ENCODE peak calls at places on chromosome 10, in eight cellular contexts. One of them, this sample, is unnamed.

GRCh38 chr10:13001041-13001886 is at the start of gene CCDC3:
- DNase-seq in KBM-7: peak; percentile 7
- DNase-seq in GM18507: no peak
- DNase-seq in cardiac fibroblast: no peak
- DNase-seq in OCI-M1: no peak
- DNase-seq in fibroblast of pulmonary artery: no peak
- DNase-seq in CD4-positive, CD25-positive, alpha-beta regulatory T cell: no peak
- DNase-seq in dermis microvascular lymphatic vessel endothelial cell: no peak
- DNase-seq in this sample: no peak

GRCh38 chr10:130905386-130905785 is 406.1 kb downstream of the TCERG1L start:
- DNase-seq in KBM-7: no peak
- DNase-seq in GM18507: no peak
- DNase-seq in cardiac fibroblast: no peak
- DNase-seq in OCI-M1: no peak
- DNase-seq in fibroblast of pulmonary artery: no peak
- DNase-seq in CD4-positive, CD25-positive, alpha-beta regulatory T cell: no peak
- DNase-seq in dermis microvascular lymphatic vessel endothelial cell: no peak
- DNase-seq in this sample: no peak

GRCh38 chr10:99337261-99337905 is 8.2 kb downstream of the CNNM1 start:
- DNase-seq in KBM-7: no peak
- DNase-seq in GM18507: no peak
- DNase-seq in cardiac fibroblast: no peak
- DNase-seq in OCI-M1: no peak
- DNase-seq in fibroblast of pulmonary artery: no peak
- DNase-seq in CD4-positive, CD25-positive, alpha-beta regulatory T cell: no peak
- DNase-seq in dermis microvascular lymphatic vessel endothelial cell: no peak
- DNase-seq in this sample: no peak

GRCh38 chr10:119826777-119827176 is 45.9 kb downstream of the MCMBP start:
- DNase-seq in KBM-7: no peak
- DNase-seq in GM18507: no peak
- DNase-seq in cardiac fibroblast: no peak
- DNase-seq in OCI-M1: no peak
- DNase-seq in fibroblast of pulmonary artery: no peak
- DNase-seq in CD4-positive, CD25-positive, alpha-beta regulatory T cell: no peak
- DNase-seq in dermis microvascular lymphatic vessel endothelial cell: no peak
- DNase-seq in this sample: no peak

GRCh38 chr10:46536171-46536570 is 20.3 kb downstream of the GPRIN2 start:
- DNase-seq in KBM-7: no peak
- DNase-seq in GM18507: no peak
- DNase-seq in cardiac fibroblast: no peak
- DNase-seq in OCI-M1: no peak
- DNase-seq in fibroblast of pulmonary artery: no peak
- DNase-seq in CD4-positive, CD25-positive, alpha-beta regulatory T cell: no peak
- DNase-seq in dermis microvascular lymphatic vessel endothelial cell: no peak
- DNase-seq in this sample: no peak

GRCh38 chr10:49598986-49599385 is 11.1 kb upstream of the SLC18A3 start:
- DNase-seq in KBM-7: no peak
- DNase-seq in GM18507: no peak
- DNase-seq in cardiac fibroblast: no peak
- DNase-seq in OCI-M1: no peak
- DNase-seq in fibroblast of pulmonary artery: no peak
- DNase-seq in CD4-positive, CD25-positive, alpha-beta regulatory T cell: no peak
- DNase-seq in dermis microvascular lymphatic vessel endothelial cell: no peak
- DNase-seq in this sample: no peak

GRCh38 chr10:92200564-92200963 is 90.3 kb downstream of the CPEB3 start:
- DNase-seq in KBM-7: no peak
- DNase-seq in GM18507: no peak
- DNase-seq in cardiac fibroblast: no peak
- DNase-seq in OCI-M1: no peak
- DNase-seq in fibroblast of pulmonary artery: no peak
- DNase-seq in CD4-positive, CD25-positive, alpha-beta regulatory T cell: no peak
- DNase-seq in dermis microvascular lymphatic vessel endothelial cell: no peak
- DNase-seq in this sample: peak; percentile 24

GRCh38 chr10:79444243-79445119 is 943 bp downstream of the ZCCHC24 start:
- DNase-seq in KBM-7: peak; percentile 55
- DNase-seq in GM18507: no peak
- DNase-seq in cardiac fibroblast: peak; percentile 73
- DNase-seq in OCI-M1: peak; percentile 69
- DNase-seq in fibroblast of pulmonary artery: peak; percentile 62
- DNase-seq in CD4-positive, CD25-positive, alpha-beta regulatory T cell: peak; percentile 36
- DNase-seq in dermis microvascular lymphatic vessel endothelial cell: no peak
- DNase-seq in this sample: peak; percentile 13

GRCh38 chr10:71281646-71282322 is 37.3 kb upstream of the SLC29A3 start:
- DNase-seq in KBM-7: no peak
- DNase-seq in GM18507: no peak
- DNase-seq in cardiac fibroblast: no peak
- DNase-seq in OCI-M1: no peak
- DNase-seq in fibroblast of pulmonary artery: no peak
- DNase-seq in CD4-positive, CD25-positive, alpha-beta regulatory T cell: no peak
- DNase-seq in dermis microvascular lymphatic vessel endothelial cell: no peak
- DNase-seq in this sample: no peak

GRCh38 chr10:132640326-132641125 is 102.9 kb downstream of the INPP5A start:
- DNase-seq in KBM-7: no peak
- DNase-seq in GM18507: no peak
- DNase-seq in cardiac fibroblast: no peak
- DNase-seq in OCI-M1: no peak
- DNase-seq in fibroblast of pulmonary artery: no peak
- DNase-seq in CD4-positive, CD25-positive, alpha-beta regulatory T cell: no peak
- DNase-seq in dermis microvascular lymphatic vessel endothelial cell: no peak
- DNase-seq in this sample: no peak

GRCh38 chr10:85666987-85667386 is 699.6 kb downstream of the GRID1 start:
- DNase-seq in KBM-7: no peak
- DNase-seq in GM18507: no peak
- DNase-seq in cardiac fibroblast: no peak
- DNase-seq in OCI-M1: no peak
- DNase-seq in fibroblast of pulmonary artery: no peak
- DNase-seq in CD4-positive, CD25-positive, alpha-beta regulatory T cell: no peak
- DNase-seq in dermis microvascular lymphatic vessel endothelial cell: no peak
- DNase-seq in this sample: no peak

This sample was measured in lung microvascular endothelial cell.